ENCODE peak calls at places on chromosomes 13 and 19, in five cellular contexts. One of them, this sample, is unnamed.

GRCh38 chr19:50710094-50710493 is 9.5 kb downstream of the SHANK1 start:
- DNase-seq in heart left ventricle: no peak
- DNase-seq in Peyer's patch: no peak
- DNase-seq in fibroblast of lung: no peak
- DNase-seq in IMR-90: no peak
- DNase-seq in this sample: no peak

GRCh38 chr13:112601351-112601750 is 13.4 kb upstream of the TUBGCP3 start:
- DNase-seq in Peyer's patch: no peak
- DNase-seq in heart left ventricle: no peak
- DNase-seq in fibroblast of lung: no peak
- DNase-seq in IMR-90: no peak
- DNase-seq in this sample: no peak

GRCh38 chr13:113291997-113292862 is 4.8 kb upstream of the LAMP1 start:
- DNase-seq in heart left ventricle: peak; percentile 34
- DNase-seq in fibroblast of lung: peak; percentile 43
- DNase-seq in Peyer's patch: no peak
- DNase-seq in IMR-90: peak; percentile 51
- DNase-seq in this sample: no peak

GRCh38 chr19:16373539-16373938 is 48.9 kb downstream of the KLF2 start:
- DNase-seq in Peyer's patch: no peak
- DNase-seq in IMR-90: peak; percentile 83
- DNase-seq in fibroblast of lung: peak; percentile 94
- DNase-seq in heart left ventricle: no peak
- DNase-seq in this sample: no peak

GRCh38 chr19:30085394-30085793 is 143.4 kb downstream of the URI1 start:
- DNase-seq in IMR-90: no peak
- DNase-seq in fibroblast of lung: no peak
- DNase-seq in Peyer's patch: no peak
- DNase-seq in heart left ventricle: no peak
- DNase-seq in this sample: no peak

GRCh38 chr13:42307461-42307860 is 35.5 kb downstream of the AKAP11 start:
- DNase-seq in fibroblast of lung: no peak
- DNase-seq in IMR-90: no peak
- DNase-seq in Peyer's patch: no peak
- DNase-seq in heart left ventricle: no peak
- DNase-seq in this sample: no peak

GRCh38 chr13:41411060-41411459 is 46.3 kb upstream of the RGCC start:
- DNase-seq in IMR-90: no peak
- DNase-seq in fibroblast of lung: no peak
- DNase-seq in Peyer's patch: no peak
- DNase-seq in heart left ventricle: no peak
- DNase-seq in this sample: no peak

GRCh38 chr19:13024958-13025653 is 29.8 kb downstream of the NFIX start:
- DNase-seq in heart left ventricle: no peak
- DNase-seq in fibroblast of lung: no peak
- DNase-seq in IMR-90: no peak
- DNase-seq in Peyer's patch: no peak
- DNase-seq in this sample: no peak

GRCh38 chr19:39599116-39599515 is 3.2 kb upstream of the LGALS13 start:
- DNase-seq in heart left ventricle: no peak
- DNase-seq in Peyer's patch: no peak
- DNase-seq in fibroblast of lung: peak; percentile 22
- DNase-seq in IMR-90: peak; percentile 27
- DNase-seq in this sample: peak; percentile 27

GRCh38 chr13:53250272-53250875 is 221.8 kb downstream of the OLFM4 start:
- DNase-seq in IMR-90: peak; percentile 72
- DNase-seq in heart left ventricle: no peak
- DNase-seq in Peyer's patch: no peak
- DNase-seq in fibroblast of lung: peak; percentile 78
- DNase-seq in this sample: peak; percentile 33

GRCh38 chr19:40141546-40141945 is 49.7 kb upstream of the MAP3K10 start:
- DNase-seq in fibroblast of lung: peak; percentile 34
- DNase-seq in IMR-90: no peak
- DNase-seq in heart left ventricle: no peak
- DNase-seq in Peyer's patch: no peak
- DNase-seq in this sample: no peak

GRCh38 chr19:56076413-56076998 is 44.6 kb downstream of the ZNF787 start:
- DNase-seq in fibroblast of lung: peak; percentile 64
- DNase-seq in IMR-90: peak; percentile 50
- DNase-seq in heart left ventricle: no peak
- DNase-seq in Peyer's patch: peak; percentile 54
- DNase-seq in this sample: no peak

GRCh38 chr19:55495646-55496349 is 7.6 kb downstream of the SSC5D start:
- DNase-seq in IMR-90: no peak
- DNase-seq in Peyer's patch: no peak
- DNase-seq in heart left ventricle: no peak
- DNase-seq in fibroblast of lung: no peak
- DNase-seq in this sample: no peak

GRCh38 chr19:36152886-36153525 is 759 bp upstream of the COX7A1 start:
- DNase-seq in Peyer's patch: no peak
- DNase-seq in IMR-90: peak; percentile 13
- DNase-seq in fibroblast of lung: no peak
- DNase-seq in heart left ventricle: no peak
- DNase-seq in this sample: no peak

GRCh38 chr19:7868326-7868670 is 5.9 kb downstream of the PRR36 start:
- DNase-seq in heart left ventricle: no peak
- DNase-seq in Peyer's patch: no peak
- DNase-seq in IMR-90: no peak
- DNase-seq in fibroblast of lung: no peak
- DNase-seq in this sample: no peak

GRCh38 chr13:110347535-110348308 is 40.6 kb downstream of the COL4A2 start:
- DNase-seq in Peyer's patch: no peak
- DNase-seq in heart left ventricle: peak; percentile 67
- DNase-seq in IMR-90: peak; percentile 90
- DNase-seq in fibroblast of lung: peak; percentile 68
- DNase-seq in this sample: no peak

GRCh38 chr19:5628919-5629481 is 6.1 kb downstream of the SAFB start:
- DNase-seq in Peyer's patch: peak; percentile 47
- DNase-seq in fibroblast of lung: no peak
- DNase-seq in heart left ventricle: no peak
- DNase-seq in IMR-90: no peak
- DNase-seq in this sample: no peak

GRCh38 chr13:94362411-94362909 is 117.0 kb downstream of the DCT start:
- DNase-seq in heart left ventricle: peak; percentile 37
- DNase-seq in fibroblast of lung: peak; percentile 95
- DNase-seq in Peyer's patch: peak; percentile 35
- DNase-seq in IMR-90: peak; percentile 95
- DNase-seq in this sample: peak; percentile 71

DNA sequence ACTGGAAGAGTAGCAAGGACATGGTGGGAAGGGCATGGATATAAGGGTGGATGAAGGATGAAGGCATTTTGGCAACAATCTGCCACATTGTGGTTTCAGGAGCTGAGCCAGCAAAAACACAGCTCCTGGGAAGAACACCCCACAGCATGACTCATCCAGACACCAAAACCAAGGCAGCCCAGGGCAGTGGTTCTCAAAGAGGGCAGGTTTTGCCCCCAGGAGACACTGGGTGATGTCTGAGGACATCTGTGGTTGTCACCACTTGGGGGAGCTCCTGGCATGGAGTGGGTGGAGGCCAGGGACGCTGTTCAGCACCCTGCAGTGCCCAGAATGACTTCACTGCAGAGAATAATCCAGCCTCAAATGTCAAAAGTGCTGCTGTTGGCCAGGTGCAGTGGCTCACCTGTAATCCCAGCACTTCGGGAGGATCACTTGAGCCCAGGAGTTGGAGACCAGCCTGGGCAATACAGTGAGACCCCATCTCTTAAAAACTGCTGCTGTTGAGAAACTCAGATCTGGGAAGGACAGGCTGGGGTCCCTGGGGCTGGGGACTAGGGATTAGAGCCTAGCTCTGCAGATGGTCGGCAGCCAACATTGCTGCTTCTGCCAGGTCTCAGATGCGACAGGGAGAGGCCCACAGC is 16.1 kb downstream of the ZFR2 start:
- DNase-seq in Peyer's patch: peak; percentile 19
- DNase-seq in IMR-90: peak; percentile 60
- DNase-seq in fibroblast of lung: peak; percentile 83
- DNase-seq in heart left ventricle: no peak
- DNase-seq in this sample: no peak
- TF ChIP-seq CTCF in Peyer's patch: peak; percentile 61
- TF ChIP-seq CTCF in IMR-90: peak; percentile 39
- TF ChIP-seq CTCF in fibroblast of lung: peak; percentile 9
- TF ChIP-seq CTCF in heart left ventricle: peak; percentile 6
- TF ChIP-seq CTCF in this sample: peak; percentile 8

DNA sequence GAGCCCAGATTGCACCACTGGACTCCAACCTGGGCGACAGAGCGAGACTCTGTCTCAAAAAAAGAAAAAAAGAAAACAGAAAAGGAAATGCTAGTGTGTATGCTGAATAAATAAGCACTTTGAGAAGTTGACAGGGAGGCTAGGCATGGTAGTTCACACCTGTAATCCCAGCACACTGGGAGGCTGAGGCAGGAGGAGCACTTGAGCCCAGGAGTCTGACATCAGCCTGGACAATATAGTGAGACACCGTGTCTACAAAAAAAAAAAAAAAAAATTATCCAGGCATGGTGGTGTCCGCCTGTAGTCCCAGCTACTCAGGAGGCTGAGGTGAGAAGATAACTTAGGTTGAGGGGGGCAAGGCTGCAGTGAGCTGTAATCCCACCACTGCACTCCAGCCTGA is 19.1 kb upstream of the LDLR start:
- DNase-seq in fibroblast of lung: no peak
- DNase-seq in heart left ventricle: no peak
- DNase-seq in IMR-90: no peak
- DNase-seq in Peyer's patch: no peak
- DNase-seq in this sample: no peak
- TF ChIP-seq CTCF in fibroblast of lung: no peak
- TF ChIP-seq CTCF in heart left ventricle: no peak
- TF ChIP-seq CTCF in IMR-90: no peak
- TF ChIP-seq CTCF in Peyer's patch: no peak
- TF ChIP-seq CTCF in this sample: no peak

GRCh38 chr13:39815345-39816111 is 160.1 kb downstream of the COG6 start:
- DNase-seq in Peyer's patch: no peak
- DNase-seq in fibroblast of lung: peak; percentile 14
- DNase-seq in heart left ventricle: no peak
- DNase-seq in IMR-90: no peak
- DNase-seq in this sample: no peak
- TF ChIP-seq CTCF in Peyer's patch: no peak
- TF ChIP-seq CTCF in fibroblast of lung: peak; percentile 8
- TF ChIP-seq CTCF in heart left ventricle: no peak
- TF ChIP-seq CTCF in IMR-90: no peak
- TF ChIP-seq CTCF in this sample: no peak

GRCh38 chr13:35961002-35961401 is 170.2 kb downstream of the DCLK1 start:
- DNase-seq in heart left ventricle: no peak
- DNase-seq in fibroblast of lung: no peak
- DNase-seq in Peyer's patch: no peak
- DNase-seq in IMR-90: no peak
- DNase-seq in this sample: no peak

GRCh38 chr13:35964764-35965163 is 166.4 kb downstream of the DCLK1 start:
- DNase-seq in IMR-90: peak; percentile 68
- DNase-seq in Peyer's patch: no peak
- DNase-seq in fibroblast of lung: peak; percentile 95
- DNase-seq in heart left ventricle: no peak
- DNase-seq in this sample: no peak

GRCh38 chr13:35963982-35964665 is 167.1 kb downstream of the DCLK1 start:
- DNase-seq in fibroblast of lung: peak; percentile 4
- DNase-seq in Peyer's patch: no peak
- DNase-seq in IMR-90: no peak
- DNase-seq in heart left ventricle: no peak
- DNase-seq in this sample: no peak

GRCh38 chr13:35957996-35958395 is 173.2 kb downstream of the DCLK1 start:
- DNase-seq in Peyer's patch: no peak
- DNase-seq in IMR-90: no peak
- DNase-seq in fibroblast of lung: no peak
- DNase-seq in heart left ventricle: no peak
- DNase-seq in this sample: no peak

DNA sequence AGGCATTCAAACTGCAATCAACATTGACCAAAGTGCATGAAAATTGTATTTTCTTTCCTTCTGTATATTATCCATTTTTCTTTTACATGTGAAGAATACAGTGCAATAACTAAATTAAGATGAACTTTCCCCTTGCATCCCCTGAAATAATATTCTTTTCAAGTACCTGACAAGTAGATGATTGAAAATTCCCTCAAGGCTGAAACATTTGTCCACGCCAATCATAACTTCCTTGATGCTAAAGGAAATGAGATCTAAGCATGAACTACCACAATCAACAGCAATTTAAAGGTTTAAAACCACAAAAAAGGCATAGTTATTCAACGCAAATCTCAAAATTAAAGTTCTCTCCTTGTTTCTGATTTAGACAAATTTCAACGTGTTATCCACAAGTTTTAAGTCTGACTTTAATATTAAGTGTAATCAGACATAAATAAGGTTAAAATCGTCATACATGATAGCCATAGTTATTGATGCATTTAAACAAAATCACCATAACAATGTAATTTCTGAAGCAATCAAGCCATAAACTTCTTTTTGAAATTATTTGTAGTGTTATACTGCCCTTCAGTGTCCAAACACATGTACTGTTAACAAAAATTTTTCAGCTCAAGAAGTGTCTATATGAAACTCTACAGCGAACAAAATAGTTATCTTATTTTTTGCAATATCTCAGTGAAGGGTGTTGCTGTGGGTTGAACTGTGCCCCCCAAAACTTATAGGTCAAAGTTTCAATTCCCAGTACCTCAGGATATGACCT is 169.5 kb downstream of the DCLK1 start:
- DNase-seq in IMR-90: peak; percentile 13
- DNase-seq in fibroblast of lung: peak; percentile 39
- DNase-seq in Peyer's patch: no peak
- DNase-seq in heart left ventricle: no peak
- DNase-seq in this sample: no peak
- TF ChIP-seq CTCF in IMR-90: no peak
- TF ChIP-seq CTCF in fibroblast of lung: no peak
- TF ChIP-seq CTCF in Peyer's patch: no peak
- TF ChIP-seq CTCF in heart left ventricle: no peak
- TF ChIP-seq CTCF in this sample: no peak

This sample was measured in GM20000.